ENCODE peak calls at places on chromosome 22, in seven cellular contexts. Q is upper lobe of right lung, K is OCI-LY7, S is brain microvascular endothelial cell, C is NCI-H748 treated with DMSO at 0.1 percent for 48 hours, N is adrenal gland, B is GM23248. Z is an unnamed sample.

GRCh38 chr22:38243007-38243775 is 29.6 kb downstream of the TMEM184B start:
- DNase-seq in Q (no peak), K (peak; percentile 23), S (peak; percentile 49), C (peak; percentile 76), N (peak; percentile 50), B (no peak), Z (peak; percentile 40)

GRCh38 chr22:37242395-37242918 is 1.6 kb downstream of the RAC2 start:
- DNase-seq in Q (peak; percentile 85), K (peak; percentile 89), S (peak; percentile 38), C (no peak), N (peak; percentile 39), B (peak; percentile 48), Z (no peak)

GRCh38 chr22:46113110-46113909 is 37.0 kb upstream of the PPARA start:
- DNase-seq in Q (no peak), K (no peak), S (no peak), C (no peak), N (peak; percentile 67), B (peak; percentile 25), Z (peak; percentile 43)

GRCh38 chr22:37244114-37244921 is at the start of gene RAC2:
- DNase-seq in Q (peak; percentile 91), K (peak; percentile 95), S (peak; percentile 36), C (no peak), N (peak; percentile 49), B (peak; percentile 73), Z (peak; percentile 22)

GRCh38 chr22:45968751-45969413 is 8.1 kb downstream of the WNT7B start:
- DNase-seq in Q (no peak), K (no peak), S (peak; percentile 49), C (no peak), N (no peak), B (peak; percentile 80), Z (no peak)

GRCh38 chr22:31122532-31123291 is at the start of gene INPP5J:
- DNase-seq in Q (peak; percentile 74), K (no peak), S (peak; percentile 45), C (peak; percentile 4), N (peak; percentile 75), B (peak; percentile 68), Z (no peak)

GRCh38 chr22:45846952-45847351 is 130.0 kb downstream of the WNT7B start:
- DNase-seq in Q (no peak), K (no peak), S (no peak), C (no peak), N (no peak), B (peak; percentile 23), Z (no peak)

GRCh38 chr22:45895436-45896152 is 81.4 kb downstream of the WNT7B start:
- DNase-seq in Q (peak; percentile 53), K (no peak), S (no peak), C (no peak), N (no peak), B (no peak), Z (no peak)

GRCh38 chr22:36331306-36331911 is 56.4 kb downstream of the MYH9 start:
- DNase-seq in Q (peak; percentile 85), K (peak; percentile 91), S (peak; percentile 92), C (no peak), N (peak; percentile 93), B (peak; percentile 94), Z (peak; percentile 53)

GRCh38 chr22:40323681-40324083 is 22.6 kb upstream of the ADSL start:
- DNase-seq in Q (no peak), K (no peak), S (no peak), C (no peak), N (no peak), B (peak; percentile 3), Z (no peak)

GRCh38 chr22:38317995-38318715 is 922 bp upstream of the CSNK1E start:
- DNase-seq in Q (peak; percentile 78), K (no peak), S (peak; percentile 86), C (peak; percentile 48), N (peak; percentile 90), B (peak; percentile 99), Z (peak; percentile 43)

GRCh38 chr22:37486224-37486845 is at the start of gene MFNG:
- DNase-seq in Q (peak; percentile 90), K (peak; percentile 91), S (no peak), C (peak; percentile 3), N (peak; percentile 76), B (peak; percentile 68), Z (peak; percentile 45)